ENCODE peak calls at places on chromosomes 2 and 18, in nine cellular contexts. H is substantia nigra, N is NCI-H1105 treated with DMSO at 0.1 percent for 48 hours, R is EL, L is mesothelial cell of epicardium, G is GM04504, X is astrocyte of the spinal cord, V is GDM1, C is NCI-H774. F is an unnamed sample.

GRCh38 chr2:85737481-85737880 is 16.3 kb upstream of the ATOH8 start:
- DNase-seq in H (no peak), N (no peak), R (peak; percentile 86), L (no peak), G (peak; percentile 89), X (peak; percentile 61), V (no peak), C (no peak), F (no peak)

GRCh38 chr2:98634406-98635092 is 26.2 kb downstream of the UNC50 start:
- DNase-seq in H (no peak), N (no peak), R (no peak), L (no peak), G (no peak), X (no peak), V (no peak), C (no peak), F (no peak)

GRCh38 chr2:1638281-1638860 is 105.9 kb downstream of the PXDN start:
- DNase-seq in H (no peak), N (no peak), R (no peak), L (no peak), G (no peak), X (no peak), V (no peak), C (no peak), F (no peak)

GRCh38 chr2:48896870-48897269 is 141.3 kb upstream of the LHCGR start:
- DNase-seq in H (no peak), N (no peak), R (no peak), L (no peak), G (no peak), X (no peak), V (no peak), C (no peak), F (no peak)

GRCh38 chr2:182522930-182523541 is 96.2 kb upstream of the PDE1A start:
- DNase-seq in H (no peak), N (peak; percentile 22), R (no peak), L (no peak), G (no peak), X (peak; percentile 23), V (no peak), C (peak; percentile 33), F (no peak)

GRCh38 chr2:101596346-101596745 is 101.2 kb upstream of the MAP4K4 start:
- DNase-seq in H (no peak), N (no peak), R (no peak), L (no peak), G (no peak), X (no peak), V (no peak), C (no peak), F (no peak)

GRCh38 chr2:234249873-234250272 is 199.4 kb downstream of the SPP2 start:
- DNase-seq in H (no peak), N (no peak), R (peak; percentile 89), L (no peak), G (peak; percentile 63), X (peak; percentile 78), V (no peak), C (no peak), F (no peak)

GRCh38 chr2:17858064-17858463 is 20.4 kb upstream of the KCNS3 start:
- DNase-seq in H (no peak), N (no peak), R (no peak), L (no peak), G (no peak), X (no peak), V (no peak), C (no peak), F (no peak)

GRCh38 chr18:76452357-76452756 is 42.7 kb downstream of the ZNF516 start:
- DNase-seq in H (no peak), N (no peak), R (peak; percentile 30), L (peak; percentile 13), G (no peak), X (peak; percentile 75), V (no peak), C (no peak), F (no peak)

GRCh38 chr2:112725545-112726457 is 5.0 kb downstream of the NT5DC4 start:
- DNase-seq in H (no peak), N (no peak), R (no peak), L (no peak), G (no peak), X (no peak), V (no peak), C (no peak), F (no peak)